ENCODE peak calls at places on chromosomes 7 and 10, in seven cellular contexts. X is IMR-90, Y is HL-60, N is lower leg skin, K is sigmoid colon, A is GM12865, D is SK-N-SH. M is an unnamed sample.

GRCh38 chr10:42975558-42976352 is 101.1 kb upstream of the RET start:
- DNase-seq in X (no peak), Y (peak; percentile 85), N (no peak), K (peak; percentile 54), A (no peak), D (peak; percentile 44), M (no peak)

GRCh38 chr10:113947138-113948011 is 92.9 kb downstream of the NHLRC2 start:
- DNase-seq in X (no peak), Y (no peak), N (no peak), K (no peak), A (peak; percentile 46), D (peak; percentile 31), M (no peak)

GRCh38 chr10:88457680-88458079 is 125.4 kb downstream of the RNLS start:
- DNase-seq in X (no peak), Y (no peak), N (no peak), K (no peak), A (peak; percentile 13), D (no peak), M (no peak)

GRCh38 chr7:28500143-28500542 is 87.8 kb downstream of the CREB5 start:
- DNase-seq in X (no peak), Y (no peak), N (no peak), K (no peak), A (no peak), D (no peak), M (no peak)

GRCh38 chr10:10798543-10799192 is 219.0 kb upstream of the CELF2 start:
- DNase-seq in X (no peak), Y (no peak), N (no peak), K (peak; percentile 71), A (no peak), D (no peak), M (no peak)

GRCh38 chr7:143362126-143362961 is at the start of gene FAM131B:
- DNase-seq in X (no peak), Y (no peak), N (no peak), K (peak; percentile 67), A (no peak), D (peak; percentile 91), M (no peak)

GRCh38 chr10:20535846-20536245 is 361.3 kb downstream of the NEBL start:
- DNase-seq in X (no peak), Y (no peak), N (no peak), K (no peak), A (no peak), D (no peak), M (no peak)

GRCh38 chr10:12350925-12351324 is 1.6 kb downstream of the CAMK1D start:
- DNase-seq in X (no peak), Y (no peak), N (no peak), K (no peak), A (no peak), D (no peak), M (no peak)

GRCh38 chr10:118669020-118669766 is 73.7 kb upstream of the PRLHR start:
- DNase-seq in X (peak; percentile 52), Y (no peak), N (peak; percentile 55), K (no peak), A (no peak), D (peak; percentile 81), M (no peak)

GRCh38 chr7:147535619-147536200 is 1054.9 kb upstream of the C7orf33 start:
- DNase-seq in X (peak; percentile 69), Y (no peak), N (no peak), K (no peak), A (no peak), D (no peak), M (no peak)

GRCh38 chr10:123966896-123967231 is 75.3 kb upstream of the CPXM2 start:
- DNase-seq in X (no peak), Y (no peak), N (no peak), K (no peak), A (no peak), D (no peak), M (no peak)

GRCh38 chr10:72275351-72276012 is 1.8 kb downstream of the DDIT4 start:
- DNase-seq in X (peak; percentile 34), Y (no peak), N (no peak), K (no peak), A (peak; percentile 27), D (no peak), M (no peak)

GRCh38 chr7:114181280-114181679 is 233.3 kb upstream of the FOXP2 start:
- DNase-seq in X (no peak), Y (no peak), N (no peak), K (no peak), A (no peak), D (no peak), M (no peak)

GRCh38 chr10:13338337-13339128 is 9.6 kb downstream of the SEPHS1 start:
- DNase-seq in X (peak; percentile 52), Y (no peak), N (no peak), K (no peak), A (no peak), D (peak; percentile 32), M (no peak)

GRCh38 chr10:32189400-32190084 is 133.3 kb upstream of the KIF5B start:
- DNase-seq in X (peak; percentile 35), Y (no peak), N (no peak), K (no peak), A (no peak), D (no peak), M (no peak)

GRCh38 chr10:58440484-58440883 is 55.3 kb downstream of the TFAM start:
- DNase-seq in X (no peak), Y (no peak), N (no peak), K (no peak), A (no peak), D (no peak), M (no peak)

GRCh38 chr7:3673524-3673923 is 372.5 kb downstream of the SDK1 start:
- DNase-seq in X (peak; percentile 6), Y (no peak), N (no peak), K (no peak), A (peak; percentile 6), D (peak; percentile 27), M (no peak)

GRCh38 chr10:88080213-88080612 is 216.8 kb downstream of the PTEN start:
- DNase-seq in X (peak; percentile 78), Y (no peak), N (no peak), K (no peak), A (peak; percentile 85), D (no peak), M (no peak)

GRCh38 chr10:48547981-48548380 is 56.9 kb downstream of the ARHGAP22 start:
- DNase-seq in X (no peak), Y (no peak), N (no peak), K (no peak), A (no peak), D (no peak), M (peak; percentile 49)

GRCh38 chr7:47600199-47601118 is 18.5 kb upstream of the TNS3 start:
- DNase-seq in X (peak; percentile 86), Y (no peak), N (no peak), K (no peak), A (no peak), D (no peak), M (no peak)

DNA sequence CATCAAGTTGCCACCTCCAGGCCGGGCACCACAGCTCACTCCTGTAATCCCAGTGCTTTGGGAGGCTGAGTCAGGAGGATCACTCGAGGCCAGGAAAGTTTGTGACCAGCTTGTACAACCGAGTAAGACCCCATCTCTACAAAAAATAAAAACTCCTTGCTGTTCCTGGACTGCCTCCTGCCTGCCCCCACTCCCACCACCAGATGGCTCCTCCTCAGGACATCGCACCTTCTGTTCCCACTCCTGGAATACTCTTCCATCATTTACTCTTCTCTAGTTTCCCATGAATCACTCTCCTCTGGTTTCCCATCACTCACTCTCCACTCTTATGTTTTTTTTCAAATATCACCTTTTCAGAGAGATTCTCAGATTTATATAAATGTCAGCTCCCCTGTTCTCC is 540.7 kb downstream of the CALN1 start:
- DNase-seq in X (no peak), Y (no peak), N (no peak), K (no peak), A (no peak), D (peak; percentile 11), M (no peak)
- TF ChIP-seq CTCF in X (no peak), Y (no peak), N (no peak), K (no peak), A (no peak), D (peak; percentile 10), M (peak; percentile 67)

DNA sequence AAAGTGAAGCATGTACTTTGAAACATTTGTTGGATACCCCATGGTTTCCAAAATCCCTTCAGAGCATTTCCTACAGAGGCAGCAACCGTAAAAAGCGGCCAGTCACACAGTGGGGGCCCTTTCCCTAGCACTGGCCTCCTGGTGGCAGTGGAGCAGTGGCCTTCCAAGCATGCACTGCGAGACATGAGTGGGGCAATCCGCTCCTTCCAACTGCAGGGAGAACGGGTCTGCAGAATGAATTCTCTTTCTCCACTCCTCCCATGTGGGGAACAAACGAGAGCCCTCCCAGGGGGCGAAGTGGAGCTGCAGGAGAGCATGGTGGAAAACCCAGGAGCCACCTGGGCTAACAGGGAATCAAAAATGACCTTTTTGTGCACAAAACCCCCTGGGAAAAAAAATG is 542.9 kb upstream of the GALNT17 start:
- DNase-seq in X (no peak), Y (no peak), N (no peak), K (no peak), A (no peak), D (no peak), M (no peak)
- TF ChIP-seq CTCF in X (no peak), Y (no peak), N (no peak), K (no peak), A (no peak), D (no peak), M (peak; percentile 38)

GRCh38 chr7:94061316-94061715 is 57.2 kb upstream of the BET1 start:
- DNase-seq in X (no peak), Y (no peak), N (no peak), K (no peak), A (no peak), D (no peak), M (no peak)
- TF ChIP-seq CTCF in X (no peak), Y (no peak), N (no peak), K (no peak), A (no peak), D (no peak), M (no peak)

GRCh38 chr10:102120142-102120986 is at the start of gene LDB1:
- DNase-seq in X (peak; percentile 77), Y (peak; percentile 86), N (peak; percentile 77), K (peak; percentile 92), A (peak; percentile 86), D (peak; percentile 85), M (peak; percentile 85)
- TF ChIP-seq CTCF in X (no peak), Y (no peak), N (no peak), K (no peak), A (peak; percentile 4), D (no peak), M (no peak)

M was measured in type B pancreatic cell.